ENCODE peak calls at places on chromosome 7, in ten cellular contexts. L is HCT116, F is body of pancreas, C is adrenal gland, T is GM12878, A is right lobe of liver, X is suprapubic skin, W is IMR-90, Y is NB4, G is sigmoid colon. K is an unnamed sample.

GRCh38 chr7:78178319-78178718 is 379.7 kb downstream of the PHTF2 start:
- DNase-seq in T (no peak), Y (no peak), F (no peak), A (no peak), G (no peak), X (no peak), W (peak), C (no peak), L (no peak), K (no peak)

GRCh38 chr7:123867220-123867619 is 22.3 kb downstream of the HYAL4 start:
- DNase-seq in T (no peak), L (no peak), F (no peak), G (no peak), C (no peak), Y (peak), A (no peak), X (no peak), W (peak), K (no peak)

GRCh38 chr7:73436031-73436929 is 2.7 kb downstream of the FZD9 start:
- DNase-seq in F (no peak), G (no peak), W (no peak), A (no peak), C (no peak), T (no peak), L (no peak), X (no peak), Y (no peak), K (no peak)

GRCh38 chr7:70700935-70701425 is 431.0 kb upstream of the GALNT17 start:
- DNase-seq in W (no peak), T (no peak), L (no peak), F (no peak), C (no peak), Y (no peak), A (no peak), X (no peak), G (no peak), K (no peak)

GRCh38 chr7:69147631-69148030 is 450.6 kb upstream of the AUTS2 start:
- DNase-seq in F (no peak), G (peak), W (no peak), X (no peak), L (no peak), T (no peak), Y (no peak), C (no peak), A (no peak), K (no peak)

GRCh38 chr7:137097111-137097510 is 228.7 kb downstream of the CHRM2 start:
- DNase-seq in C (no peak), W (peak), F (no peak), A (no peak), L (no peak), X (no peak), G (no peak), Y (no peak), T (no peak), K (no peak)

GRCh38 chr7:92729172-92729571 is 107.2 kb downstream of the CDK6 start:
- DNase-seq in W (no peak), Y (no peak), X (no peak), A (no peak), C (no peak), L (no peak), T (no peak), F (no peak), G (no peak), K (no peak)

GRCh38 chr7:137120690-137121089 is 222.8 kb downstream of the PTN start:
- DNase-seq in C (no peak), X (no peak), Y (no peak), F (no peak), A (no peak), L (no peak), G (no peak), T (peak), W (no peak), K (no peak)

GRCh38 chr7:37336259-37336658 is 112.4 kb downstream of the ELMO1 start:
- DNase-seq in L (no peak), T (peak), A (no peak), X (no peak), C (no peak), F (peak), W (no peak), G (no peak), Y (no peak), K (no peak)

GRCh38 chr7:45921381-45921698 is 268 bp upstream of the IGFBP3 start:
- DNase-seq in G (no peak), Y (no peak), T (no peak), F (no peak), C (no peak), W (no peak), L (no peak), X (no peak), A (peak), K (no peak)

GRCh38 chr7:25515876-25516275 is 287.6 kb upstream of the NPVF start:
- DNase-seq in L (no peak), F (no peak), G (no peak), A (no peak), T (no peak), W (no peak), Y (no peak), C (no peak), X (no peak), K (no peak)

GRCh38 chr7:5479133-5479745 is 55.6 kb upstream of the TNRC18 start:
- DNase-seq in Y (peak), L (no peak), F (no peak), X (no peak), G (no peak), W (peak), C (no peak), A (no peak), T (no peak), K (no peak)

GRCh38 chr7:80735330-80735729 is 96.9 kb downstream of the CD36 start:
- DNase-seq in W (no peak), C (no peak), T (no peak), A (no peak), F (no peak), X (no peak), G (no peak), Y (no peak), L (no peak), K (no peak)

GRCh38 chr7:100088621-100089457 is at the start of gene COPS6:
- DNase-seq in C (peak), W (peak), X (peak), Y (peak), T (no peak), L (no peak), A (peak), F (peak), G (peak), K (peak)

GRCh38 chr7:157035302-157035701 is 24.8 kb upstream of the MNX1 start:
- DNase-seq in F (no peak), L (no peak), G (no peak), A (no peak), C (no peak), Y (no peak), X (no peak), W (no peak), T (no peak), K (no peak)

GRCh38 chr7:140390466-140391190 is 7.7 kb downstream of the SLC37A3 start:
- DNase-seq in X (no peak), A (no peak), F (peak), L (no peak), Y (peak), G (peak), W (peak), C (no peak), T (peak), K (no peak)

DNA sequence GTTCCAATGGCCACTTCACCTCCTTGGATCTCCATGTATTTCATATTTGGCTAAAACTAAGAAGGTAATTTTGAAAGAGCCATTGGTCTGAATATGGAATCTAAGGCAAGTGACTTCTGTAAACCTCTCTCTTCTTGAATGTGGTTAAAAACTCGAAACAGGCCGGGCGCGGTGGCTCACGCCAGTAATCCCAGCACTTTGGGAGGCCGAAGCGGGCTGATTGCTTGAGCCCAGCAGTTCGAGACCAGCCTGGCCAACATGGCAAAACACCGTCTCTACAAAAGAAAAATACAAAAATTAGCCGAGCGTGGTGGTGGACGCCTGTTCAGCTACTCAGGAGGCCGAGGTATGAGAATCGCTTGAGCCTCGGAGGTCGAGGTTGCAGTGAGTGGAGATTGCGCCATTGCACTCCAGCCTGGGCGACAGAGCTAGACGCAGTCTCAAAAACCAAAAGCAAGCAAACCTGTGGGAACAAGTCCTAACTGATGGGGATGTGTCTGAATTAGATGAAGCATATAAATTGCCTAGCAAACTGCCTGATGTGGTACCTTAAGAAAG is 2.2 kb downstream of the LANCL2 start:
- DNase-seq in L (no peak), Y (no peak), X (no peak), C (no peak), T (no peak), W (no peak), G (no peak), A (no peak), F (no peak), K (no peak)
- H3K4me3 ChIP-seq in L (peak), Y (peak), X (peak), C (no peak), T (peak), W (no peak), G (peak), A (peak), F (no peak), K (no peak)

GRCh38 chr7:2710256-2710655 is 22.3 kb downstream of the AMZ1 start:
- DNase-seq in G (no peak), T (peak), X (no peak), F (no peak), C (no peak), A (no peak), Y (no peak), L (no peak), W (no peak), K (no peak)
- TF ChIP-seq POLR2A in G (no peak), T (peak), X (no peak), F (no peak), C (no peak), A (no peak), Y (no peak), L (no peak), W (no peak), K (no peak)

GRCh38 chr7:35420657-35421056 is 166.8 kb upstream of the TBX20 start:
- DNase-seq in A (no peak), C (no peak), F (no peak), G (no peak), X (no peak), T (no peak), Y (no peak), W (peak), L (no peak), K (no peak)
- H3K4me3 ChIP-seq in A (no peak), C (no peak), F (no peak), G (peak), X (no peak), T (no peak), Y (no peak), W (no peak), L (no peak), K (no peak)

GRCh38 chr7:64313740-64314491 is at the start of gene ZNF736:
- DNase-seq in F (peak), T (peak), X (peak), A (peak), C (peak), W (peak), G (peak), L (no peak), Y (peak), K (peak)
- TF ChIP-seq POLR2A in F (peak), T (peak), X (no peak), A (peak), C (peak), W (peak), G (no peak), L (no peak), Y (peak), K (peak)

DNA sequence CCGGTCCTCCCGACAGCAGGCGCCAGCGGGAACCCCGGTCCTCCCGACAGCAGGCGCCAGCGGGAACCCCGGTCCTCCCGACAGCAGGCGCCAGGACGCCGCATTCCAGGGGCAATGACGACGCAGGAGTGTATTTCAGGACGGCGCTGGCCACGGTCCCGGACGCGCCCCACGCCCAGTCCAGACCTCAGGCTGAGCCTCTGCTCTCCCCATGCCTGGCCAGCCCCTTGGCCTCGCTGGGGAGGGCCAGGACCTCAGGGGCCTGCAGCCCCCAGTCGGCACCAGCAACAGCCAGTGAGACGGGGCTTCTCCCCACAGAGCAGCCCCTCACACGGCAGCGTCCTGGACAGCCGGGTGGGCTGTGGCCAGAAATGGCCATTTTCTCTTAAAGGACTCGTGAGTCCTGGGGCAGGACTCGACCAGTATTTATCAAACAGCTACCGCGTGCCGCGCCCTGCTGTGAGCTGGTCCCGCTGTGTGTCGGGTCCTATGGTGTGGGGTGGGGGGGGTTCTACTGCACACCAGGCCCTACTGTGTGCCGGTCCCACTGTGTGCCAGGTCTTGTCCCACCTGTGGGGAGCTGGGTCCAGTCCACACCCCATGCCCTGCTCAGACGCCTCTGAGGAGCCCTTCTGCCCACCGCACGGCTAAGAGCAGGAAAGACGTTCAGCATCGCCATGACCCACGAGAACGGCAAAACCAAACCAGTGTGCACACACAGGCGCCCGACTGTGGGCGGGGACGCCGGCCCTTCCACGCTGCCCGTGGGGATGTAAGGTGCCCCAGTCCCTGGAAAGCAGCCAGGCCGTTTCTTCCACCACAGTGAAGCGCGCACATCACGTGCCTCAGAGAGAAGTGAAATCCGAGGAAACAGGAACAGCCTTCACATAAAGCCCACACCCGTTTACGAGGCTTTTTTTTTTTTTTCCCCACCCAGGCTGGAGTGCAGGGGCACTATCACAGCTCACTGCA is 33.3 kb downstream of the GET4 start:
- DNase-seq in A (peak), Y (peak), L (no peak), X (no peak), W (peak), C (peak), G (peak), T (no peak), F (peak), K (peak)
- H3K4me3 ChIP-seq in A (no peak), Y (no peak), L (peak), X (peak), W (no peak), C (no peak), G (peak), T (peak), F (no peak), K (peak)

GRCh38 chr7:135977020-135977741 is at the start of gene MTPN:
- DNase-seq in X (peak), F (peak), C (peak), A (peak), G (peak), L (peak), W (peak), T (peak), Y (peak), K (peak)
- TF ChIP-seq POLR2A in X (no peak), F (peak), C (peak), A (peak), G (peak), L (peak), W (peak), T (peak), Y (peak), K (peak)

DNA sequence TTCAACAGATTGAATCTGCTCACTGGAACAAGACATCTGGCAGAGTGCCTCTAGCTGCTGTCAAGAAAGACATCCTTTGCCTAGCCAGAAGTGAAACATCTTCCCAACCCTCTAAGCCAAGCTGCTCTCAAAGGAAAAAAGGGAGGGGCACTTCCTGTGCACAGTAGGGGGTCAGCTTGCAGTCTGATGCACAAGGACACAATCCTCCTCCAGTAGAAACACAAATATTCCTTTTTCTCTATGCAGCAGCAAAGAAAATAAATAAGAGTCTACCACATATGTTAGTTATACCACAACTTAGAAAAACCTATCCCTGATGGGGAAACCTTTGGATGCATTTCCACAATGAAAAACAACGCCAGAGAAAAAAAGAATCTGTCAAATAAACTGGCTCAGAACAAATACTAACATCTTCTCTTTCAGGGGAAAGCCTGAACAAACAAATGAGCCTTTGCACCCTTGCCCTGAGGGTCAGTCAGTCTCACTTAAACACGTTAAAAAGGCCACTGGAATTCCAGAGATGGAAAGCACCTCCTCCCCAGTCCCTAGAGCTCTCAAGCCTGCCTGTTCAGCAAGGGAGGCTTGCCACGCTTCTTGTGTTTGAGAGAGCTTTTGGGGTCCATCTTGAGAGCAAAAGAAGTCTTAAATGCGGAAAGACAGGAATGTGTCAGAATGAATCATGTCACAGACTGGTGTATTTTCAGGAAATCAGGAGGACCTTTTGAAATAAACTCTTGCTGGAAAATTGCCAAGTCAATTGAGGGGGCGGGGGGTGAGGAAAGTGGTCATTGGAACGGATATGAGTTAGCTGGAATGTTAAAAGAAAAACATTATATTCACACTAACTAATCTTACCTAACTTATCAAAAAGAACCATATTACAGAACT is 7.5 kb downstream of the LAMB1 start:
- DNase-seq in A (no peak), F (no peak), W (peak), X (no peak), T (no peak), L (no peak), G (peak), Y (no peak), C (no peak), K (peak)
- H3K4me3 ChIP-seq in A (no peak), F (no peak), W (no peak), X (no peak), T (no peak), L (peak), G (no peak), Y (no peak), C (no peak), K (no peak)

DNA sequence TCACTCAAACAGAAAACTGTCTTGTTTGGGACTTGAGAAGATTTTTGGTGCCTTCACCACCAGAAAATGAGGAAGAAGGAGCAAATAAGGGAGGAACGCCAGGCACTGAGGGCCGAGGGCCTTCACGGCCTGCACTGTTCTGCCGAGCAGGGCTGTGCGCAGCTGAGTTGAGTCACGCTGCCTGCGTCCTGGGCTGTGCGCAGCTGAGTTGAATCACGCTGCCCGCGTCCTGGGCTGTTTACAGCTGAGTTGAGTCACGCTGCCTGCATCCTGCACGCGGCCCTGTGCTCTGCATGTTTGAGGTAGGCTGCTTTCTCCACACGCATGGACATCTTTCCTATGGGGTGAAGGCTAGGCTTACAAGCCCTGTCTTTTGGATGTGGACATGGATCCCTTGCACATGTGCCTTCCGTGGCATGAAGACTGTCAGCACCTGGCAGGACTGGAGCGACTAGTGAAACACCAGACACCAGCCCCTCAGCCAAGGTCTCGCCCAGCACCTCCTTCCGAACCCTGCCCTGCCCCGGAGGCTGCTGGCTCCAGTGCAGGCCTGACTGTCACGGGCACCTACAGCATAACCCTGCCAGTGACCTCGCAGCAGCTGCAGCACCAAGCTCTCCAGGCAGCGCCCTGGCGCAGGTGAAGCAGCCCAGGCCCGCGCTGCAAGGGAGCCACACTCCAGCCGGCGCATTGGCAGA is 96.7 kb downstream of the HTR5A start:
- DNase-seq in L (peak), C (peak), X (peak), F (no peak), G (peak), T (no peak), W (peak), Y (peak), A (no peak), K (no peak)
- TF ChIP-seq POLR2A in L (no peak), C (peak), X (no peak), F (no peak), G (no peak), T (no peak), W (no peak), Y (no peak), A (no peak), K (no peak)